ENCODE peak calls at places on chromosomes 3 and 15, in four cellular contexts. F is left colon, G is NCI-H69, K is GM13976. H is an unnamed sample.

GRCh38 chr3:149473314-149473990 is 1.0 kb upstream of the TM4SF4 start:
- DNase-seq in K (no peak), F (peak; percentile 76), G (peak; percentile 53), H (no peak)

GRCh38 chr15:51494411-51495314 is 127.9 kb downstream of the DMXL2 start:
- DNase-seq in K (no peak), G (no peak), F (no peak), H (no peak)

GRCh38 chr15:72307036-72307435 is 12.9 kb downstream of the CELF6 start:
- DNase-seq in K (no peak), F (no peak), G (no peak), H (no peak)

GRCh38 chr15:64911317-64912186 is at the start of gene ANKDD1A:
- DNase-seq in F (peak; percentile 57), K (peak; percentile 90), G (peak; percentile 82), H (peak; percentile 15)

GRCh38 chr3:134449277-134449676 is 36.5 kb downstream of the ANAPC13 start:
- DNase-seq in F (no peak), G (peak; percentile 42), K (no peak), H (no peak)

GRCh38 chr3:44421280-44421679 is 56.2 kb downstream of the ZNF445 start:
- DNase-seq in F (no peak), K (no peak), G (no peak), H (no peak)

GRCh38 chr3:10349801-10350200 is 28.9 kb upstream of the SEC13 start:
- DNase-seq in F (no peak), G (no peak), K (no peak), H (no peak)

GRCh38 chr3:113255100-113255853 is 43.9 kb downstream of the BOC start:
- DNase-seq in K (no peak), G (no peak), F (no peak), H (no peak)

H was measured in activated gamma-delta T cell.